ENCODE peak calls at places on chromosome 4, in nine cellular contexts. Q is GM12891; H is EL; C is GM06990; O is stimulated activated CD4-positive, alpha-beta T cell treated with anti-CD3 and anti-CD28 coated beads, Interleukin-2, amount 100 ng/mL, for 24 hours; B is pancreas; L is germinal center; M is HT-29; F is brain microvascular endothelial cell. R is an unnamed sample.
A peak's percentile ranks its signal among the peaks of the same experiment; 100 is the strongest.

GRCh38 chr4:174933083-174933482 is 14.9 kb downstream of the ADAM29 start:
- DNase-seq in Q (no peak), H (no peak), C (no peak), O (no peak), B (no peak), L (no peak), M (no peak), F (no peak), R (no peak)

GRCh38 chr4:159191989-159192388 is 89.1 kb downstream of the RAPGEF2 start:
- DNase-seq in Q (no peak), H (peak; percentile 66), C (no peak), O (no peak), B (no peak), L (no peak), M (peak; percentile 18), F (peak; percentile 68), R (peak; percentile 2)

GRCh38 chr4:2867758-2868491 is 24.3 kb downstream of the ADD1 start:
- DNase-seq in Q (no peak), H (no peak), C (no peak), O (no peak), B (no peak), L (no peak), M (no peak), F (peak; percentile 27), R (peak; percentile 38)

GRCh38 chr4:163901305-163901704 is 406.8 kb downstream of the TMA16 start:
- DNase-seq in Q (no peak), H (no peak), C (no peak), O (no peak), B (no peak), L (no peak), M (no peak), F (no peak), R (no peak)

GRCh38 chr4:56681158-56681848 is at the start of gene HOPX:
- DNase-seq in Q (peak; percentile 20), H (no peak), C (peak; percentile 25), O (peak; percentile 72), B (no peak), L (peak; percentile 21), M (peak; percentile 74), F (no peak), R (no peak)

GRCh38 chr4:156422576-156422975 is 468.9 kb upstream of the CTSO start:
- DNase-seq in Q (no peak), H (peak; percentile 34), C (no peak), O (no peak), B (no peak), L (no peak), M (no peak), F (no peak), R (no peak)

GRCh38 chr4:149371021-149371420 is 444.6 kb downstream of the IQCM start:
- DNase-seq in Q (peak; percentile 0), H (peak; percentile 60), C (no peak), O (no peak), B (no peak), L (peak; percentile 2), M (peak; percentile 65), F (peak; percentile 32), R (peak; percentile 50)

GRCh38 chr4:147737623-147738022 is 5.7 kb downstream of the ARHGAP10 start:
- DNase-seq in Q (no peak), H (no peak), C (no peak), O (no peak), B (no peak), L (no peak), M (no peak), F (no peak), R (no peak)

GRCh38 chr4:147526272-147526654 is 45.4 kb downstream of the EDNRA start:
- DNase-seq in Q (no peak), H (no peak), C (no peak), O (no peak), B (no peak), L (no peak), M (peak; percentile 2), F (no peak), R (no peak)

GRCh38 chr4:98711526-98711925 is 53.1 kb upstream of the TSPAN5 start:
- DNase-seq in Q (no peak), H (peak; percentile 14), C (no peak), O (no peak), B (no peak), L (no peak), M (no peak), F (no peak), R (no peak)

GRCh38 chr4:52263612-52264011 is 212.5 kb downstream of the SPATA18 start:
- DNase-seq in Q (no peak), H (peak; percentile 4), C (no peak), O (no peak), B (no peak), L (no peak), M (no peak), F (no peak), R (no peak)

GRCh38 chr4:18366762-18367358 is 345.3 kb upstream of the LCORL start:
- DNase-seq in Q (no peak), H (peak; percentile 30), C (peak; percentile 11), O (no peak), B (no peak), L (no peak), M (peak; percentile 23), F (peak; percentile 2), R (peak; percentile 55)

GRCh38 chr4:55184600-55185523 is 59.5 kb upstream of the KDR start:
- DNase-seq in Q (peak; percentile 13), H (peak; percentile 41), C (no peak), O (peak; percentile 28), B (no peak), L (no peak), M (peak; percentile 83), F (peak; percentile 50), R (peak; percentile 49)

GRCh38 chr4:32199639-32200038 is 1479.5 kb downstream of the PCDH7 start:
- DNase-seq in Q (no peak), H (no peak), C (no peak), O (no peak), B (no peak), L (no peak), M (no peak), F (no peak), R (no peak)

GRCh38 chr4:2256781-2257191 is 5.1 kb downstream of the MXD4 start:
- DNase-seq in Q (peak; percentile 5), H (no peak), C (peak; percentile 7), O (no peak), B (peak; percentile 67), L (no peak), M (no peak), F (no peak), R (no peak)

R was measured in SJCRH30.